ENCODE peak calls at places on chromosomes 4 and X, in eight cellular contexts. A, I, Y, H, S, Z, X and V are unnamed samples. For H3K4me1 and H3K27me3, the result is how much of the 10 kb centered on the place peaks cover.

GRCh38 chr4:41546638-41547037 is 8.7 kb downstream of the LIMCH1 start:
- DNase-seq in A (no peak), I (no peak), Y (no peak), H (no peak), S (no peak), Z (no peak), X (no peak), V (no peak)

GRCh38 chr4:1090465-1091440 is 22.6 kb downstream of the RNF212 start:
- DNase-seq in A (no peak), I (no peak), Y (no peak), H (peak), S (no peak), Z (no peak), X (no peak), V (no peak)

GRCh38 chrX:118519411-118520205 is 24.0 kb downstream of the DOCK11 start:
- DNase-seq in A (peak), I (no peak), Y (no peak), H (no peak), S (no peak), Z (peak), X (peak), V (peak)

GRCh38 chrX:39528161-39528560 is 569.6 kb downstream of the BCOR start:
- DNase-seq in A (no peak), I (no peak), Y (no peak), H (peak), S (no peak), Z (no peak), X (no peak), V (no peak)

GRCh38 chr4:100391913-100392312 is 125.9 kb downstream of the EMCN start:
- DNase-seq in A (peak), I (no peak), Y (no peak), H (no peak), S (no peak), Z (peak), X (peak), V (peak)

GRCh38 chr4:27666943-27667342 is 806.3 kb downstream of the STIM2 start:
- DNase-seq in A (no peak), I (no peak), Y (peak), H (peak), S (peak), Z (peak), X (no peak), V (peak)

GRCh38 chrX:149641432-149641831 is 9.8 kb upstream of the TMEM185A start:
- DNase-seq in A (peak), I (no peak), Y (no peak), H (no peak), S (no peak), Z (no peak), X (no peak), V (no peak)

GRCh38 chr4:82998898-82999297 is 11.7 kb downstream of the LIN54 start:
- DNase-seq in A (no peak), I (no peak), Y (no peak), H (no peak), S (no peak), Z (no peak), X (no peak), V (no peak)

GRCh38 chrX:26845051-26845450 is 618.1 kb downstream of the PPP4R3C start:
- DNase-seq in A (peak), I (no peak), Y (no peak), H (no peak), S (no peak), Z (no peak), X (peak), V (no peak)

GRCh38 chr4:142922720-142923119 is 76.6 kb upstream of the INPP4B start:
- DNase-seq in A (no peak), I (no peak), Y (no peak), H (no peak), S (no peak), Z (no peak), X (no peak), V (no peak)

GRCh38 chr4:66921433-66921832 is 623.9 kb downstream of the CENPC start:
- DNase-seq in A (no peak), I (no peak), Y (no peak), H (no peak), S (no peak), Z (no peak), X (no peak), V (no peak)

GRCh38 chrX:41086627-41086932 is 1.3 kb downstream of the USP9X start:
- DNase-seq in A (no peak), I (no peak), Y (no peak), H (no peak), S (no peak), Z (no peak), X (no peak), V (no peak)

GRCh38 chrX:102599950-102600579 is 750 bp downstream of the ARMCX5 start:
- DNase-seq in A (peak), I (no peak), Y (no peak), H (no peak), S (no peak), Z (peak), X (peak), V (peak)

GRCh38 chr4:20641971-20642370 is 58.3 kb upstream of the PACRGL start:
- DNase-seq in A (no peak), I (no peak), Y (no peak), H (no peak), S (no peak), Z (no peak), X (no peak), V (no peak)

GRCh38 chr4:15173251-15173650 is 171.0 kb downstream of the CPEB2 start:
- DNase-seq in A (no peak), I (no peak), Y (no peak), H (no peak), S (no peak), Z (no peak), X (no peak), V (no peak)

GRCh38 chr4:84938316-84938715 is 28.2 kb downstream of the WDFY3 start:
- DNase-seq in A (peak), I (no peak), Y (no peak), H (no peak), S (no peak), Z (peak), X (peak), V (peak)

GRCh38 chrX:153407736-153408135 is 3.5 kb upstream of the ZFP92 start:
- DNase-seq in A (no peak), I (no peak), Y (no peak), H (no peak), S (no peak), Z (no peak), X (no peak), V (no peak)

GRCh38 chr4:118905546-118905945 is 16.9 kb downstream of the SYNPO2 start:
- DNase-seq in A (peak), I (no peak), Y (no peak), H (no peak), S (no peak), Z (no peak), X (peak), V (no peak)
- H3K4me1 ChIP-seq in A (under half), I (under half), Y (under half), H (under half), S (half or more), Z (under half), X (under half), V (under half)

GRCh38 chrX:1357993-1358392 is 21.4 kb downstream of the IL3RA start:
- DNase-seq in A (no peak), I (no peak), Y (no peak), H (no peak), S (no peak), Z (no peak), X (no peak), V (no peak)

GRCh38 chrX:1354036-1355019 is 17.7 kb downstream of the IL3RA start:
- DNase-seq in A (no peak), I (no peak), Y (no peak), H (no peak), S (no peak), Z (no peak), X (no peak), V (no peak)

GRCh38 chrX:1358793-1359476 is 22.4 kb downstream of the IL3RA start:
- DNase-seq in A (no peak), I (no peak), Y (no peak), H (no peak), S (no peak), Z (no peak), X (no peak), V (no peak)

GRCh38 chrX:1355131-1355799 is 18.7 kb downstream of the IL3RA start:
- DNase-seq in A (no peak), I (no peak), Y (peak), H (peak), S (no peak), Z (no peak), X (no peak), V (no peak)

GRCh38 chrX:1355800-1356148 is 19.2 kb downstream of the IL3RA start:
- DNase-seq in A (no peak), I (no peak), Y (no peak), H (no peak), S (no peak), Z (no peak), X (no peak), V (no peak)
- H3K9ac ChIP-seq in A (no peak), I (peak), Y (no peak), H (no peak), S (no peak), Z (no peak), X (no peak), V (no peak)

GRCh38 chrX:2552621-2553297 is 52.0 kb upstream of the DHRSX start:
- DNase-seq in A (peak), I (no peak), Y (no peak), H (no peak), S (no peak), Z (peak), X (peak), V (peak)
- H3K27me3 ChIP-seq in A (under half), I (under half), Y (under half), H (under half), S (half or more), Z (under half), X (under half), V (half or more)

GRCh38 chrX:132489256-132490085 is 633 bp upstream of the MBNL3 start:
- DNase-seq in A (peak), I (no peak), Y (peak), H (peak), S (peak), Z (peak), X (peak), V (peak)

GRCh38 chrX:132491191-132491590 is 2.4 kb upstream of the MBNL3 start:
- DNase-seq in A (no peak), I (no peak), Y (no peak), H (no peak), S (no peak), Z (peak), X (no peak), V (no peak)

GRCh38 chrX:132490086-132490419 is 1.2 kb upstream of the MBNL3 start:
- DNase-seq in A (no peak), I (no peak), Y (peak), H (no peak), S (no peak), Z (peak), X (no peak), V (no peak)

GRCh38 chrX:132488819-132489255 is at the start of gene MBNL3:
- DNase-seq in A (peak), I (no peak), Y (peak), H (peak), S (peak), Z (peak), X (peak), V (peak)

DNA sequence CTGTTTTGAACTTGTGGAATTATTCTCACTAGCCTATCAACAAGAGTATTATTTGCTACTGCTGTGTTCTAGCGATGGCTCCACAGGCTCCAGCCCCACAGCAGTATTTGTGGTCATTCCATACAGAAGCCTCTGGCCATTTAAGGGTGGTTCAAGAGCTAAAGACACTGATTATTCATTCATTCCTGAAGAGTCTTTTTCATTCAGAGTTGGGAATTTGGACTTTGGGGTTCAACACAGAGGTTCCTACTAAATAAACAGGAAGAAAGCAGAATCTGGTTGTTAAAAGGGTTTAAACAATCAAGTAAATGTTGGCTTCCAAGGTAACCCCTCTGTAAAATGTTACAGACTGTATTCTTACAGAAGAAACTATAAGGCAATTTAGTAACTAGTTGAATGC is 4.3 kb upstream of the MBNL3 start:
- DNase-seq in A (no peak), I (no peak), Y (no peak), H (no peak), S (no peak), Z (no peak), X (no peak), V (no peak)
- H3K4me1 ChIP-seq in A (under half), I (under half), Y (under half), H (under half), S (under half), Z (under half), X (under half), V (under half)